ENCODE peak calls at places on chromosomes 1 and 21, in nine cellular contexts. H is glutamatergic neuron; E is uterus; M is nucleus accumbens; R is fibroblast of mammary gland; C is effector CD4-positive, alpha-beta T cell; P is body of pancreas; D is T-helper 1 cell; N is activated effector memory CD4-positive, alpha-beta T cell treated with anti-CD3 and anti-CD28 coated beads, Interleukin-2, amount 50 U/mL, for 16 hours. B is an unnamed sample.

GRCh38 chr1:221712776-221713431 is 29.0 kb downstream of the DUSP10 start:
- DNase-seq in H (no peak), E (no peak), M (no peak), R (no peak), C (peak), P (peak), D (peak), N (peak), B (peak)

GRCh38 chr1:201808633-201808990 is 20.3 kb upstream of the IPO9 start:
- DNase-seq in H (no peak), E (no peak), M (no peak), R (no peak), C (no peak), P (no peak), D (no peak), N (no peak), B (no peak)

GRCh38 chr1:58780586-58781452 is 3.0 kb downstream of the JUN start:
- DNase-seq in H (no peak), E (no peak), M (no peak), R (no peak), C (peak), P (peak), D (peak), N (peak), B (peak)

GRCh38 chr21:38838598-38839369 is 33.1 kb downstream of the ETS2 start:
- DNase-seq in H (no peak), E (no peak), M (no peak), R (no peak), C (no peak), P (no peak), D (no peak), N (no peak), B (no peak)

GRCh38 chr21:41805038-41805437 is 38.2 kb upstream of the RIPK4 start:
- DNase-seq in H (no peak), E (no peak), M (no peak), R (no peak), C (no peak), P (no peak), D (no peak), N (no peak), B (no peak)

GRCh38 chr1:180614746-180615145 is 17.1 kb upstream of the XPR1 start:
- DNase-seq in H (no peak), E (no peak), M (no peak), R (no peak), C (no peak), P (peak), D (no peak), N (no peak), B (no peak)

GRCh38 chr1:67214420-67215174 is 48.3 kb downstream of the IL23R start:
- DNase-seq in H (no peak), E (peak), M (no peak), R (peak), C (peak), P (peak), D (peak), N (peak), B (no peak)

GRCh38 chr1:56527548-56528302 is 51.6 kb downstream of the PLPP3 start:
- DNase-seq in H (no peak), E (peak), M (no peak), R (peak), C (no peak), P (peak), D (no peak), N (no peak), B (no peak)

GRCh38 chr1:159763686-159764085 is 17.1 kb upstream of the DUSP23 start:
- DNase-seq in H (no peak), E (no peak), M (no peak), R (no peak), C (no peak), P (no peak), D (no peak), N (no peak), B (no peak)

GRCh38 chr1:211959221-211959620 is 76.1 kb downstream of the INTS7 start:
- DNase-seq in H (no peak), E (no peak), M (no peak), R (no peak), C (no peak), P (no peak), D (no peak), N (no peak), B (no peak)

GRCh38 chr1:11753555-11754208 is 8.3 kb upstream of the C1orf167 start:
- DNase-seq in H (no peak), E (no peak), M (no peak), R (no peak), C (no peak), P (no peak), D (no peak), N (no peak), B (no peak)

GRCh38 chr1:198492872-198493271 is 47.6 kb downstream of the ATP6V1G3 start:
- DNase-seq in H (no peak), E (no peak), M (no peak), R (peak), C (no peak), P (no peak), D (no peak), N (no peak), B (no peak)

GRCh38 chr21:45132841-45133573 is 58.6 kb downstream of the ADARB1 start:
- DNase-seq in H (no peak), E (no peak), M (no peak), R (no peak), C (no peak), P (no peak), D (no peak), N (peak), B (no peak)

GRCh38 chr1:151756291-151756690 is 7.0 kb downstream of the MRPL9 start:
- DNase-seq in H (no peak), E (no peak), M (no peak), R (peak), C (no peak), P (no peak), D (no peak), N (no peak), B (no peak)

GRCh38 chr1:244276646-244277045 is 175.1 kb downstream of the ADSS2 start:
- DNase-seq in H (no peak), E (no peak), M (no peak), R (peak), C (no peak), P (no peak), D (no peak), N (no peak), B (no peak)

GRCh38 chr1:201142854-201143725 is 11.2 kb downstream of the TMEM9 start:
- DNase-seq in H (no peak), E (no peak), M (no peak), R (no peak), C (no peak), P (no peak), D (no peak), N (peak), B (no peak)

GRCh38 chr1:212753766-212754165 is 37.8 kb downstream of the NSL1 start:
- DNase-seq in H (no peak), E (no peak), M (no peak), R (no peak), C (no peak), P (no peak), D (no peak), N (no peak), B (no peak)

GRCh38 chr1:204929487-204930185 is 59.0 kb downstream of the NFASC start:
- DNase-seq in H (no peak), E (no peak), M (no peak), R (no peak), C (no peak), P (no peak), D (no peak), N (no peak), B (no peak)

B was measured in T-helper 17 cell.